ENCODE peak calls at places on chromosomes 16 and 17, in seven cellular contexts. Z is upper lobe of right lung, N is heart left ventricle, Y is NCI-H1417, P is transverse colon, K is RWPE1, D is NCI-H187. G is an unnamed sample.

GRCh38 chr17:78387982-78388941 is 9.8 kb downstream of the PGS1 start:
- DNase-seq in Y (no peak), D (no peak), K (no peak), Z (no peak), P (peak; percentile 37), N (peak; percentile 64), G (peak; percentile 41)

GRCh38 chr17:57603978-57604377 is 141.1 kb downstream of the CCDC182 start:
- DNase-seq in N (no peak), D (no peak), Y (peak; percentile 49), Z (peak; percentile 69), P (peak; percentile 65), K (no peak), G (no peak)

GRCh38 chr16:17590711-17591654 is 120.2 kb upstream of the XYLT1 start:
- DNase-seq in P (no peak), Y (no peak), K (no peak), Z (no peak), N (no peak), D (no peak), G (no peak)

GRCh38 chr16:29700253-29700987 is 21.4 kb downstream of the QPRT start:
- DNase-seq in Y (peak; percentile 83), Z (peak; percentile 85), N (peak; percentile 78), K (peak; percentile 90), P (peak; percentile 86), D (peak; percentile 8), G (peak; percentile 35)

GRCh38 chr16:31114468-31114867 is 3.0 kb upstream of the KAT8 start:
- DNase-seq in Y (no peak), D (no peak), N (no peak), Z (no peak), P (no peak), K (no peak), G (no peak)

GRCh38 chr17:13953871-13954270 is 115.4 kb upstream of the COX10 start:
- DNase-seq in Z (no peak), D (no peak), Y (no peak), P (no peak), K (no peak), N (no peak), G (no peak)

GRCh38 chr16:14304891-14305459 is 233.9 kb downstream of the MRTFB start:
- DNase-seq in D (no peak), K (no peak), Y (no peak), Z (no peak), P (no peak), N (no peak), G (no peak)

GRCh38 chr17:72454342-72454741 is 333.5 kb downstream of the SOX9 start:
- DNase-seq in D (no peak), P (no peak), Z (no peak), Y (no peak), K (no peak), N (no peak), G (no peak)

GRCh38 chr16:85465328-85466307 is 147.5 kb upstream of the GSE1 start:
- DNase-seq in P (no peak), K (no peak), Y (peak; percentile 87), N (peak; percentile 93), Z (no peak), D (no peak), G (no peak)

GRCh38 chr17:1762233-1762905 is 509 bp downstream of the SERPINF1 start:
- DNase-seq in P (no peak), Y (peak; percentile 52), D (no peak), Z (no peak), N (peak; percentile 76), K (no peak), G (no peak)

GRCh38 chr16:1102921-1103648 is 7.0 kb upstream of the C1QTNF8 start:
- DNase-seq in P (peak; percentile 69), Y (peak; percentile 60), D (peak; percentile 14), K (peak; percentile 72), Z (peak; percentile 81), N (peak; percentile 63), G (no peak)

GRCh38 chr17:39527220-39527813 is 66.0 kb downstream of the CDK12 start:
- DNase-seq in K (no peak), D (no peak), N (no peak), Z (no peak), Y (peak; percentile 57), P (no peak), G (no peak)

GRCh38 chr17:2181206-2181983 is 122.2 kb downstream of the SMG6 start:
- DNase-seq in D (no peak), Y (no peak), K (no peak), Z (no peak), N (peak; percentile 89), P (peak; percentile 52), G (peak; percentile 72)

GRCh38 chr17:70168979-70169706 is at the start of gene KCNJ2:
- DNase-seq in Z (peak; percentile 97), K (peak; percentile 82), N (peak; percentile 94), D (peak; percentile 48), Y (peak; percentile 88), P (peak; percentile 91), G (peak; percentile 95)

GRCh38 chr16:81429045-81429521 is 15.5 kb upstream of the CMIP start:
- DNase-seq in Z (no peak), P (peak; percentile 53), K (peak; percentile 41), N (peak; percentile 49), D (no peak), Y (no peak), G (no peak)

GRCh38 chr17:80861892-80862291 is 129.7 kb upstream of the CHMP6 start:
- DNase-seq in K (peak; percentile 91), P (peak; percentile 12), N (peak; percentile 49), D (peak; percentile 27), Z (no peak), Y (peak; percentile 93), G (peak; percentile 52)

GRCh38 chr17:57708401-57708800 is 36.7 kb downstream of the CCDC182 start:
- DNase-seq in Z (no peak), N (no peak), Y (no peak), P (no peak), D (no peak), K (no peak), G (no peak)

GRCh38 chr16:89476379-89476778 is 14.0 kb downstream of the ANKRD11 start:
- DNase-seq in Z (no peak), Y (no peak), P (no peak), D (no peak), N (no peak), K (peak; percentile 95), G (no peak)

GRCh38 chr17:45276031-45276430 is 14.1 kb upstream of the SPATA32 start:
- DNase-seq in N (no peak), Z (no peak), K (no peak), D (no peak), P (no peak), Y (no peak), G (no peak)

GRCh38 chr17:62966426-62967110 is 533 bp downstream of the TANC2 start:
- DNase-seq in P (peak; percentile 74), N (no peak), Z (peak; percentile 75), D (peak; percentile 32), K (peak; percentile 48), Y (peak; percentile 59), G (peak; percentile 20)

GRCh38 chr16:58333937-58334336 is 39.1 kb upstream of the PRSS54 start:
- DNase-seq in N (no peak), K (no peak), Z (no peak), D (no peak), Y (no peak), P (no peak), G (no peak)

GRCh38 chr17:21467739-21468490 is 91.8 kb downstream of the KCNJ12 start:
- DNase-seq in D (no peak), Y (no peak), P (no peak), N (no peak), Z (no peak), K (no peak), G (no peak)

GRCh38 chr17:4666296-4666695 is 24.8 kb upstream of the ALOX15 start:
- DNase-seq in Z (no peak), N (no peak), Y (no peak), K (no peak), P (no peak), D (no peak), G (no peak)

GRCh38 chr17:9228408-9229159 is 207.3 kb downstream of the NTN1 start:
- DNase-seq in N (peak; percentile 29), D (no peak), Y (no peak), Z (no peak), P (no peak), K (peak; percentile 26), G (no peak)

GRCh38 chr16:1428511-1428910 is 2.4 kb upstream of the PERCC1 start:
- DNase-seq in P (no peak), D (no peak), K (no peak), Y (no peak), Z (peak; percentile 67), N (peak; percentile 48), G (no peak)

GRCh38 chr17:53633856-53634255 is 188.9 kb upstream of the KIF2B start:
- DNase-seq in D (no peak), N (no peak), Y (no peak), Z (no peak), K (no peak), P (no peak), G (no peak)

GRCh38 chr16:9845661-9846361 is 336.4 kb downstream of the GRIN2A start:
- DNase-seq in Z (no peak), K (peak; percentile 42), P (no peak), N (no peak), D (no peak), Y (no peak), G (no peak)

GRCh38 chr17:75633484-75634375 is 496 bp downstream of the SMIM5 start:
- DNase-seq in D (peak; percentile 56), Z (peak; percentile 91), N (peak; percentile 95), K (peak; percentile 89), Y (peak; percentile 90), P (peak; percentile 92), G (peak; percentile 82)

GRCh38 chr16:48075398-48075797 is 80.4 kb downstream of the ABCC12 start:
- DNase-seq in P (no peak), Y (no peak), D (no peak), Z (no peak), N (no peak), K (no peak), G (no peak)

GRCh38 chr16:65722429-65722828 is 600.6 kb upstream of the CDH11 start:
- DNase-seq in Z (no peak), Y (no peak), N (no peak), P (no peak), D (no peak), K (no peak), G (no peak)

GRCh38 chr16:74868501-74868900 is 93.9 kb upstream of the FA2H start:
- DNase-seq in D (no peak), Z (no peak), Y (no peak), K (peak; percentile 39), P (no peak), N (no peak), G (no peak)

GRCh38 chr17:77740481-77740880 is 218.0 kb upstream of the TNRC6C start:
- DNase-seq in P (no peak), Y (no peak), K (no peak), N (no peak), D (no peak), Z (peak; percentile 8), G (no peak)

GRCh38 chr16:84084570-84085270 is 32.0 kb downstream of the MBTPS1 start:
- DNase-seq in K (peak; percentile 79), P (peak; percentile 74), N (peak; percentile 71), Y (peak; percentile 66), Z (peak; percentile 73), D (no peak), G (no peak)